ENCODE peak calls at places on chromosome 1, in six cellular contexts. D is OCI-LY7, H is fibroblast of lung, F is RWPE1, J is MCF 10A, L is right atrium auricular region. O is an unnamed sample.

GRCh38 chr1:18895317-18895716 is 7.0 kb downstream of the ALDH4A1 start:
- DNase-seq in D (no peak), L (no peak), J (no peak), F (no peak), H (no peak), O (no peak)

GRCh38 chr1:218473527-218473926 is 128.4 kb downstream of the TGFB2 start:
- DNase-seq in H (peak), L (no peak), F (no peak), D (no peak), J (peak), O (no peak)

GRCh38 chr1:29912413-29912812 is 676.1 kb downstream of the PTPRU start:
- DNase-seq in H (peak), L (no peak), F (no peak), J (peak), D (no peak), O (no peak)

GRCh38 chr1:248596615-248597014 is 885 bp downstream of the OR2T10 start:
- DNase-seq in L (no peak), F (no peak), J (no peak), H (no peak), D (no peak), O (no peak)

GRCh38 chr1:233393926-233394680 is 66.6 kb downstream of the MAP3K21 start:
- DNase-seq in F (no peak), H (no peak), J (no peak), L (no peak), D (no peak), O (no peak)

GRCh38 chr1:172742599-172743500 is 83.9 kb downstream of the FASLG start:
- DNase-seq in H (peak), L (no peak), D (peak), F (peak), J (peak), O (no peak)

GRCh38 chr1:3910769-3911520 is 10.9 kb upstream of the C1orf174 start:
- DNase-seq in D (peak), F (peak), J (peak), L (no peak), H (peak), O (peak)

GRCh38 chr1:113802367-113803007 is 9.8 kb downstream of the RSBN1 start:
- DNase-seq in J (no peak), L (no peak), H (no peak), F (no peak), D (no peak), O (no peak)

GRCh38 chr1:65177457-65177856 is 29.5 kb downstream of the AK4 start:
- DNase-seq in D (no peak), J (peak), H (peak), L (no peak), F (peak), O (no peak)

GRCh38 chr1:2300004-2300771 is 72.1 kb downstream of the SKI start:
- DNase-seq in D (peak), F (no peak), L (no peak), H (no peak), J (no peak), O (no peak)

GRCh38 chr1:66046415-66046814 is 253.7 kb downstream of the PDE4B start:
- DNase-seq in J (no peak), L (no peak), H (no peak), F (no peak), D (no peak), O (no peak)

GRCh38 chr1:6143392-6143791 is 36.7 kb downstream of the CHD5 start:
- DNase-seq in D (no peak), H (no peak), L (no peak), J (peak), F (no peak), O (no peak)

GRCh38 chr1:62841587-62842169 is 57.7 kb downstream of the ATG4C start:
- DNase-seq in D (peak), J (peak), F (peak), L (no peak), H (peak), O (peak)

GRCh38 chr1:27152004-27152828 is 2.7 kb downstream of the SLC9A1 start:
- DNase-seq in F (no peak), H (peak), L (no peak), J (no peak), D (no peak), O (no peak)

GRCh38 chr1:48414264-48414663 is 57.7 kb downstream of the SPATA6 start:
- DNase-seq in L (no peak), F (no peak), D (no peak), J (no peak), H (no peak), O (no peak)

GRCh38 chr1:164638506-164639202 is 79.7 kb downstream of the PBX1 start:
- DNase-seq in F (no peak), L (peak), D (no peak), H (no peak), J (no peak), O (no peak)

GRCh38 chr1:21631944-21632887 is 36.9 kb downstream of the RAP1GAP start:
- DNase-seq in D (no peak), J (no peak), L (no peak), F (peak), H (no peak), O (no peak)

GRCh38 chr1:25802915-25803314 is 2.9 kb downstream of the SELENON start:
- DNase-seq in F (no peak), L (no peak), D (peak), H (no peak), J (no peak), O (no peak)

GRCh38 chr1:59638172-59638800 is 176.5 kb upstream of the HOOK1 start:
- DNase-seq in H (peak), D (no peak), L (no peak), F (no peak), J (no peak), O (peak)

GRCh38 chr1:36183309-36183856 is 27.4 kb downstream of the MAP7D1 start:
- DNase-seq in F (no peak), J (no peak), H (peak), D (no peak), L (no peak), O (no peak)

GRCh38 chr1:151061012-151061401 is 810 bp downstream of the MLLT11 start:
- DNase-seq in J (no peak), F (no peak), D (no peak), L (no peak), H (no peak), O (no peak)

GRCh38 chr1:235933017-235933416 is 66.3 kb upstream of the LYST start:
- DNase-seq in J (peak), D (no peak), F (no peak), L (no peak), H (no peak), O (no peak)

GRCh38 chr1:215992620-215993019 is 425.5 kb downstream of the KCTD3 start:
- DNase-seq in H (peak), L (no peak), J (peak), D (no peak), F (peak), O (peak)

GRCh38 chr1:53476579-53476978 is 17.4 kb downstream of the DMRTB1 start:
- DNase-seq in H (no peak), J (no peak), F (no peak), D (no peak), L (no peak), O (no peak)

GRCh38 chr1:66598670-66599069 is 64.7 kb downstream of the SGIP1 start:
- DNase-seq in J (peak), F (peak), L (no peak), H (peak), D (no peak), O (no peak)

GRCh38 chr1:155529109-155529508 is 33.5 kb downstream of the ASH1L start:
- DNase-seq in L (no peak), H (no peak), J (no peak), F (no peak), D (peak), O (no peak)

GRCh38 chr1:112700290-112701226 is 6.4 kb downstream of the RHOC start:
- DNase-seq in H (peak), J (peak), L (peak), F (peak), D (peak), O (peak)
- TF ChIP-seq CTCF in H (no peak), J (no peak), L (no peak), F (no peak), D (no peak), O (no peak)

DNA sequence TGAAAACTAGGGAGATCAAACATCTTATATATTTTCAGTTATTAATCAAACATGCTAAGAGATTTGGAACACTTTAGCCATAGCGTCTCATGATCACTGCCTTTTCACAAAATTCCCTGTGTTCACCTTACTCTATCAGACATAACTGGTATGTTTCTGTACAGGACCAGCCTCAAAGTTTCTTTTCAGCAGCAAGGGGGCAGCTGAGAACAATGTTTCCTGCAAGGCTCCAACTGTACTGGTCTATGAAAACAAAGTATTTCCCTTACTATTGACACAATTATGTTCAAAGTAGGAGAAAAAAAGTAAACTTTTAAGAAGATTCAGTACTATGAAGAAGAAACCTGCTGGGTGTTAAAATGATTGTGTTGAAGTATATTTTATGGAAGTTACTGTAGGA is 98.5 kb downstream of the ATF6 start:
- DNase-seq in D (no peak), F (no peak), H (peak), L (no peak), J (peak), O (peak)
- TF ChIP-seq CTCF in D (no peak), F (no peak), H (peak), L (peak), J (peak), O (no peak)

GRCh38 chr1:175600721-175601440 is 142.5 kb downstream of the TNR start:
- DNase-seq in F (no peak), J (no peak), D (peak), L (no peak), H (no peak), O (no peak)

GRCh38 chr1:175602186-175602585 is 141.2 kb downstream of the TNR start:
- DNase-seq in H (no peak), D (no peak), L (no peak), J (no peak), F (no peak), O (no peak)

GRCh38 chr1:175599212-175599681 is 144.1 kb downstream of the TNR start:
- DNase-seq in L (no peak), H (no peak), F (no peak), J (no peak), D (peak), O (no peak)

DNA sequence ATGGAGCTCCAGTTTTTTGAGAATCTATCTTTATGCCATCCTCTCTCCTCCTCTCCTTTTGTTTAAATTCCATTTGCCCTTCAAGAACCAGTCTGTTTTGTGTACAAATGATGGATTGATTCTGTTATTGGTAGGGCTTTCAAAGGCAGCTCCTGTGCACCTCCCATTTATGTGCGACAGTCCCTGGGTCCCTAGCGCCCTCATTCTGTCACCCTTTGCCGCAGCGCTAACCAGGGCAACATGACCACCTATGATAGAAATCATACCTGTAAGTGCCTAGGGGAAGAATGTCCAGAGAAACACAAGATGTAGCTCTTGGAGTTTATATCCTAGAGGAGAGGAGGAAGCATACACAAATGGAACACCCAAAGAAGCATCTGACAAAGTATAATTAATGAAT is 138.8 kb downstream of the TNR start:
- DNase-seq in L (no peak), J (no peak), D (no peak), H (no peak), F (no peak), O (no peak)
- TF ChIP-seq CTCF in L (no peak), J (no peak), D (peak), H (no peak), F (no peak), O (no peak)

GRCh38 chr1:95679262-95679661 is 445.3 kb downstream of the RWDD3 start:
- DNase-seq in H (no peak), D (no peak), L (no peak), J (peak), F (no peak), O (no peak)
- TF ChIP-seq CTCF in H (no peak), D (no peak), L (no peak), J (no peak), F (no peak), O (no peak)

GRCh38 chr1:31214316-31215082 is 25.2 kb downstream of the NKAIN1 start:
- DNase-seq in D (no peak), J (no peak), H (no peak), F (no peak), L (no peak), O (no peak)
- TF ChIP-seq CTCF in D (peak), J (no peak), H (no peak), F (no peak), L (no peak), O (no peak)

DNA sequence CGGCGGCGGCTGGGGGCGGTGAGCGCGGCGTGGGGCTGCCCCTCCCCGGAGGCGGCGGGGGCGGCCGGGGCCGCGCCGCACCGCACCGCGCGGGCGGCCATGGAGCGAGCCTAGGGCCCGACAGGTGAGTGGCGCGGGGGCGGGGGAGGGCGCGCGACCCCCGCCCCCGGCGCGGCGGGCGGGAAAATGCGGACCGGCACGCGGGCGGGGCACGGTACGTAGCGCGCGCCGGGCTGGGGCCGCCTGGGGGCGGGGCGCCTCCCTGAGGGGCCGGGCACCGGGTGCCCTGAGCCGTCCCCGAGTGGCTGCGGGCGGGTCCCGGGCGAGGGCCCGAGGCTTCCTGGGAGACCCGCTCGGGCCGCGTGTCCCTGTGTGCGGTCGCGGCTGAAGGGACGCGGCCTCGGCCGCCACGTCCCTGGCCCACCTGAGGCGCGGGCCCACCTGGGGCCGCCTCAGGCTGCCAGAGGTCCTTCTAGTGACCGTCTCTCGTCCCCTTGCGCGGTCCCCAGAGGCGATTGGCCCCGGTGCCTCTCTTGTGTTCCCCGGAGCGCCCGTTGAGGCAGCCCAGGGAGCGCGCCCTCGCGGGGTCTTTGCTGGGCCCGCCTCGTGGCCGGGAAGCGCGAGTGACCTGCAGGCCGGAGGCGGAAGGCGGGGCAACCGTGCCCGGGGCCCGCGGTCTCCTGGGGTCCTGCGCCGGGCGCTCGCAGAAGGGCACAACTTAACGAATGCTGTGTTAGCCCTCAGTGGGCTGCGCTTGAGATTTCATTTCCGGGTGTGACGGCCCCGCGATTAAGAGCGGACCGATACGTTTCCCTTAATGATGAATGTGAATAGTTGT is 500 bp downstream of the FAM20B start:
- DNase-seq in F (peak), J (peak), H (peak), L (no peak), D (peak), O (peak)
- TF ChIP-seq CTCF in F (no peak), J (no peak), H (no peak), L (no peak), D (no peak), O (no peak)

GRCh38 chr1:243470492-243470891 is 214.7 kb downstream of the SDCCAG8 start:
- DNase-seq in H (no peak), J (no peak), L (no peak), D (no peak), F (no peak), O (no peak)
- TF ChIP-seq CTCF in H (no peak), J (no peak), L (no peak), D (no peak), F (no peak), O (no peak)

GRCh38 chr1:1164361-1164700 is 9.3 kb upstream of the TTLL10 start:
- DNase-seq in J (no peak), L (no peak), H (no peak), D (no peak), F (no peak), O (no peak)

GRCh38 chr1:1165485-1165884 is 8.2 kb upstream of the TTLL10 start:
- DNase-seq in D (no peak), F (no peak), J (no peak), L (no peak), H (no peak), O (no peak)

GRCh38 chr1:1165900-1166421 is 7.7 kb upstream of the TTLL10 start:
- DNase-seq in L (no peak), F (no peak), H (no peak), J (no peak), D (no peak), O (no peak)

GRCh38 chr1:1163538-1164070 is 10.1 kb upstream of the TTLL10 start:
- DNase-seq in J (no peak), L (no peak), F (no peak), D (no peak), H (no peak), O (no peak)

GRCh38 chr1:1164701-1165451 is 8.8 kb upstream of the TTLL10 start:
- DNase-seq in J (no peak), H (no peak), L (no peak), D (no peak), F (peak), O (no peak)
- TF ChIP-seq CTCF in J (no peak), H (no peak), L (no peak), D (no peak), F (no peak), O (no peak)

DNA sequence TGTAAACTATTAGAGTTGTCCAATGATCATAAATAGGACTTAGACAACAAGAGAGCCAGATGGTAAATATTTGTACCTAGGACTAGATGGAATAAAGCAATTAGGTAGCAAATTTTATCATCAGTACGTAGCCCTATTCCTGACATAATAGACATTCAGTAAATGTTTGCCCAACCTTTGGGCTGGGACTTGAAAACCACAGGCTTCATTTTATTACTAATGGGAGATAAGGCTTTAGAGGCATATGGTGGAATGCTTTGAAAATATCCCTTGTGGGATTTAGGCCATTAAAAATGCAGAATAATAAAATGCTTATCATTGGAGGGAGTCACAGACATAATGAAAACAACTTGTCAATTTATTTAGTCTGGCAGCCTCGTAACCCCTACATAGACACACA is 296.1 kb upstream of the SPAG17 start:
- DNase-seq in D (no peak), L (no peak), F (no peak), H (no peak), J (no peak), O (no peak)
- TF ChIP-seq CTCF in D (no peak), L (no peak), F (no peak), H (no peak), J (no peak), O (no peak)